ENCODE peak calls at places on chromosomes 4 and X, in five cellular contexts. T is NB4, M is fibroblast of mammary gland, O is HT1080, U is immature natural killer cell. Y is an unnamed sample.
A peak's percentile ranks its signal among the peaks of the same experiment; 100 is the strongest.

GRCh38 chr4:155552180-155552579 is 114.5 kb upstream of the GUCY1A1 start:
- DNase-seq in T (no peak), M (peak; percentile 52), O (peak; percentile 72), U (no peak), Y (no peak)

GRCh38 chrX:109704563-109704962 is 28.5 kb downstream of the ACSL4 start:
- DNase-seq in T (no peak), M (no peak), O (no peak), U (no peak), Y (no peak)

GRCh38 chrX:153400146-153401132 is 711 bp downstream of the PNMA6E start:
- DNase-seq in T (peak; percentile 68), M (peak; percentile 20), O (peak; percentile 28), U (peak; percentile 30), Y (no peak)

GRCh38 chr4:165443276-165443675 is 64.5 kb downstream of the CPE start:
- DNase-seq in T (no peak), M (no peak), O (peak; percentile 41), U (no peak), Y (no peak)

GRCh38 chr4:88792268-88792781 is 94.7 kb upstream of the NAP1L5 start:
- DNase-seq in T (no peak), M (peak; percentile 85), O (peak; percentile 62), U (no peak), Y (peak; percentile 85)

GRCh38 chrX:84108589-84108988 is 79.4 kb downstream of the RPS6KA6 start:
- DNase-seq in T (no peak), M (no peak), O (no peak), U (no peak), Y (no peak)

GRCh38 chr4:66899422-66900065 is 645.8 kb downstream of the CENPC start:
- DNase-seq in T (no peak), M (no peak), O (no peak), U (no peak), Y (no peak)

GRCh38 chr4:3862640-3863420 is 96.6 kb downstream of the ADRA2C start:
- DNase-seq in T (no peak), M (no peak), O (no peak), U (no peak), Y (no peak)

GRCh38 chr4:147740176-147740575 is 8.3 kb downstream of the ARHGAP10 start:
- DNase-seq in T (no peak), M (peak; percentile 46), O (no peak), U (no peak), Y (peak; percentile 25)

GRCh38 chrX:16797358-16797757 is 11.1 kb downstream of the TXLNG start:
- DNase-seq in T (no peak), M (peak; percentile 80), O (no peak), U (no peak), Y (peak; percentile 79)

GRCh38 chr4:161931089-161931488 is 232.7 kb downstream of the FSTL5 start:
- DNase-seq in T (no peak), M (no peak), O (no peak), U (no peak), Y (no peak)

GRCh38 chrX:135421537-135421931 is 210 bp upstream of the SMIM10L2A start:
- DNase-seq in T (peak; percentile 86), M (peak; percentile 40), O (peak; percentile 41), U (peak; percentile 81), Y (peak; percentile 31)

GRCh38 chr4:147689062-147689461 is 5.1 kb upstream of the PRMT9 start:
- DNase-seq in T (no peak), M (no peak), O (no peak), U (no peak), Y (no peak)

GRCh38 chrX:153643431-153644351 is 3.3 kb upstream of the DUSP9 start:
- DNase-seq in T (peak; percentile 24), M (no peak), O (no peak), U (no peak), Y (no peak)

GRCh38 chr4:151409470-151410313 is 716 bp downstream of the FHIP1A start:
- DNase-seq in T (peak; percentile 57), M (peak; percentile 12), O (peak; percentile 65), U (no peak), Y (no peak)

GRCh38 chrX:84186603-84187358 is 1.2 kb downstream of the RPS6KA6 start:
- DNase-seq in T (no peak), M (peak; percentile 31), O (no peak), U (no peak), Y (no peak)